ENCODE peak calls at places on chromosomes 5 and 9, in five cellular contexts. I is activated T-cell treated with anti-CD3 and anti-CD28 coated beads, Interleukin-2, amount 50 U/mL, for 72 hours; N is fibroblast of villous mesenchyme; V is brain microvascular endothelial cell; E is iris pigment epithelial cell. R is an unnamed sample.

GRCh38 chr5:147628054-147628895 is 118.4 kb upstream of the DPYSL3 start:
- DNase-seq in E (peak; percentile 62), I (peak; percentile 62), N (peak; percentile 63), V (peak; percentile 77), R (peak; percentile 17)

GRCh38 chr9:77977210-77977611 is 54.4 kb downstream of the GNAQ start:
- DNase-seq in I (peak; percentile 50), N (peak; percentile 74), E (peak; percentile 90), V (peak; percentile 78), R (peak; percentile 17)

GRCh38 chr9:70081120-70081495 is 37.5 kb downstream of the MAMDC2 start:
- DNase-seq in I (no peak), E (peak; percentile 82), V (peak; percentile 59), N (peak; percentile 66), R (no peak)

GRCh38 chr5:135535420-135535819 is 344 bp downstream of the NEUROG1 start:
- DNase-seq in I (no peak), E (no peak), N (no peak), V (no peak), R (no peak)

GRCh38 chr5:170861295-170861854 is 443 bp upstream of the RANBP17 start:
- DNase-seq in I (no peak), N (no peak), V (no peak), E (no peak), R (no peak)

GRCh38 chr9:83714316-83714715 is 6.6 kb upstream of the UBQLN1 start:
- DNase-seq in N (no peak), E (no peak), I (no peak), V (no peak), R (no peak)

GRCh38 chr5:107263387-107264003 is 407.2 kb downstream of the EFNA5 start:
- DNase-seq in N (no peak), V (no peak), I (no peak), E (peak; percentile 51), R (no peak)

GRCh38 chr9:136212345-136212950 is 7.5 kb upstream of the LHX3 start:
- DNase-seq in I (no peak), N (no peak), V (no peak), E (no peak), R (no peak)

GRCh38 chr9:83062653-83063527 is at the start of gene RASEF:
- DNase-seq in V (no peak), I (no peak), E (peak; percentile 19), N (peak; percentile 25), R (no peak)

GRCh38 chr9:98502976-98503325 is 205.8 kb downstream of the GABBR2 start:
- DNase-seq in I (no peak), V (peak; percentile 43), N (peak; percentile 60), E (peak; percentile 75), R (no peak)

GRCh38 chr9:137497921-137498719 is 39.0 kb upstream of the NSMF start:
- DNase-seq in E (no peak), N (no peak), V (no peak), I (no peak), R (no peak)

GRCh38 chr5:142654578-142655042 is 31.3 kb downstream of the FGF1 start:
- DNase-seq in I (no peak), E (no peak), N (no peak), V (no peak), R (no peak)

GRCh38 chr9:77498891-77499290 is 149.2 kb downstream of the GNA14 start:
- DNase-seq in I (no peak), N (no peak), V (no peak), E (no peak), R (no peak)

GRCh38 chr9:127485995-127486394 is 34.7 kb downstream of the LRSAM1 start:
- DNase-seq in N (no peak), V (no peak), E (no peak), I (no peak), R (no peak)

GRCh38 chr5:80141147-80141671 is 106.1 kb downstream of the THBS4 start:
- DNase-seq in N (peak; percentile 86), I (no peak), E (peak; percentile 34), V (peak; percentile 16), R (no peak)

GRCh38 chr5:109482748-109483147 is 73.0 kb upstream of the PJA2 start:
- DNase-seq in E (no peak), I (no peak), V (no peak), N (no peak), R (no peak)

GRCh38 chr5:16234598-16234997 is 55.0 kb upstream of the MARCHF11 start:
- DNase-seq in N (no peak), I (no peak), V (no peak), E (no peak), R (no peak)

GRCh38 chr9:10251490-10251889 is 361.3 kb downstream of the PTPRD start:
- DNase-seq in N (peak; percentile 19), V (peak; percentile 71), E (peak; percentile 91), I (no peak), R (no peak)

GRCh38 chr5:151106073-151106472 is 25.2 kb upstream of the TNIP1 start:
- DNase-seq in V (no peak), N (no peak), E (no peak), I (no peak), R (no peak)